ENCODE peak calls at places on chromosomes 6 and 20, in seven cellular contexts. M, E, G, O, P, J and A are unnamed samples.

GRCh38 chr6:169341706-169342105 is 88.1 kb upstream of the THBS2 start:
- DNase-seq in M (no peak), O (no peak), G (no peak), P (no peak), J (no peak), E (no peak), A (no peak)

GRCh38 chr6:156508923-156509322 is 268.3 kb upstream of the ARID1B start:
- DNase-seq in P (no peak), E (no peak), J (no peak), M (no peak), O (no peak), G (no peak), A (no peak)

GRCh38 chr6:16840725-16841124 is 79.5 kb upstream of the ATXN1 start:
- DNase-seq in G (no peak), E (no peak), O (no peak), M (no peak), J (no peak), P (no peak), A (no peak)

GRCh38 chr6:112150363-112150762 is 63.0 kb downstream of the FAM229B start:
- DNase-seq in P (peak; percentile 85), E (no peak), M (peak; percentile 47), G (peak; percentile 67), J (no peak), O (peak; percentile 57), A (no peak)

GRCh38 chr20:60482201-60482600 is 524.0 kb downstream of the CDH26 start:
- DNase-seq in E (no peak), P (no peak), M (no peak), J (no peak), O (no peak), G (no peak), A (no peak)

GRCh38 chr6:36836091-36836770 is 3.0 kb downstream of the CPNE5 start:
- DNase-seq in P (no peak), G (no peak), E (no peak), M (no peak), O (no peak), J (no peak), A (peak; percentile 22)

GRCh38 chr6:109595998-109596397 is 95.0 kb downstream of the AK9 start:
- DNase-seq in P (peak; percentile 61), E (no peak), J (no peak), M (peak; percentile 57), G (no peak), O (peak; percentile 44), A (no peak)

GRCh38 chr6:28791002-28791383 is 132.8 kb downstream of the TRIM27 start:
- DNase-seq in M (no peak), G (no peak), P (no peak), E (no peak), J (no peak), O (no peak), A (no peak)

GRCh38 chr6:132133734-132134490 is 182.7 kb upstream of the CCN2 start:
- DNase-seq in P (peak; percentile 73), G (peak; percentile 25), E (no peak), M (peak; percentile 35), J (peak; percentile 77), O (no peak), A (peak; percentile 1)

GRCh38 chr20:47726632-47727031 is 58.6 kb downstream of the SULF2 start:
- DNase-seq in P (no peak), E (no peak), G (no peak), O (no peak), J (no peak), M (no peak), A (no peak)

GRCh38 chr20:58645277-58645968 is 5.7 kb upstream of the STX16 start:
- DNase-seq in O (no peak), J (no peak), P (peak; percentile 22), E (no peak), G (peak; percentile 55), M (peak; percentile 56), A (no peak)

GRCh38 chr20:4154958-4155411 is 139.6 kb upstream of the RNF24 start:
- DNase-seq in O (no peak), M (no peak), E (no peak), G (no peak), P (no peak), J (peak; percentile 66), A (peak; percentile 41)

GRCh38 chr20:52972190-52972937 is at the start of gene TSHZ2:
- DNase-seq in P (peak; percentile 83), J (peak; percentile 57), M (peak; percentile 1), G (peak; percentile 50), O (peak; percentile 1), E (peak; percentile 6), A (peak; percentile 72)

GRCh38 chr20:59686404-59687346 is 82.3 kb downstream of the PHACTR3 start:
- DNase-seq in J (no peak), G (no peak), O (no peak), E (no peak), M (no peak), P (peak; percentile 5), A (no peak)

GRCh38 chr6:52529311-52529710 is 47.5 kb downstream of the TRAM2 start:
- DNase-seq in J (no peak), O (no peak), G (no peak), P (no peak), E (no peak), M (no peak), A (no peak)

GRCh38 chr6:53741417-53741816 is 53.4 kb upstream of the LRRC1 start:
- DNase-seq in J (no peak), E (no peak), M (no peak), O (no peak), G (no peak), P (no peak), A (no peak)

DNA sequence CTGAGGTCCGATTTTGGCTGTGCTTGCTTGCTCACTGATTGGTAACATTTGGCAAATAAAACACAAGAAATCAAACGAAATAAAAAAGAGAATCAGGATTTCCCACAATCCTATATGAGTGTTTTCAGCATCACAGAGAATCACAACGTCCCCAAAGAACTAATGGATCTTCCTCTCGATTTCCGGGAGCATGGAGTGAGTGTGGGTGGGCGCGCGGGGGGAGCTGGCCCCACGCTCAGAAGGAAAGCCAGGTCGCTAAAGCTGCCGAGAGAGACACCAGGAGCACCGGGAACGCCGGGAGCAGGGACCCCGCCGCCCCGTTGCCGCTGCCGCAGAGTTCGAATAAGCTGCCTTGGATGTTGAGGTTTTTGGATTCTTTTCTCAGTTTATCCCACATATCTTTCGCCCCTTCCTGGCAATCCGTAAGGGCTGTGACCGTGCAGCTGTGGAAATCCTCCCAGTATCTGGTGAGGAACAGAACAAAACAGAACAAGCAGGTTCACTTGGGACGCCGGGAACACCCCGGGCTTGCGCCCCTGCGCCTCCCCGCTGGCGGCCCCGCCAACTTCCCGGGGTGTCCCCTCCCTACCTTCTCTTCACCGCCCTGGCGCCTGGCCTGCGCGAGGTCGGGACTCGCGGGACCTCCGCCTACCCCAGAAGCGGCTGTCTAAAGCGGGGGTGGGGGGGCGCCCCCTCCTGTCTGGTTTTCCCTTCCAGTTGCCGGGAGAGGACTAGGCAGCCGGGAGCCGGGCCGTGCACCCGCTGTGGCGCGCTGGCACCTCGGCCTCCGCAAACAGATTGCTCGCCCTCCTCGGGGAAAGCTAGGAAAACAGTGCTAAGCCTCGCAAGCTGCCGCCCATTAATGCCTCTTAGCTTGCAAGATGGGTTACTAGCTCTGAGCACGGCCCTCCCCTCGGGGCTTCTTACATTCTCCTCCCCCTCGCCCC is 7.7 kb downstream of the NRN1 start:
- DNase-seq in O (peak; percentile 12), P (peak; percentile 80), M (no peak), J (no peak), E (no peak), G (no peak), A (peak; percentile 92)
- H3K4me1 ChIP-seq in O (peaks cover 45% of the 10 kb centered on the region), P (peaks cover 26% of the 10 kb centered on the region), M (no peaks in the 10 kb centered on the region), J (no peaks in the 10 kb centered on the region), E (peaks cover 79% of the 10 kb centered on the region), G (peaks cover 14% of the 10 kb centered on the region), A (peaks cover 11% of the 10 kb centered on the region)

GRCh38 chr6:45474376-45474775 is 96.6 kb upstream of the SUPT3H start:
- DNase-seq in M (peak; percentile 37), G (no peak), J (no peak), O (no peak), P (no peak), E (no peak), A (no peak)

GRCh38 chr6:45477785-45478184 is 100.1 kb upstream of the SUPT3H start:
- DNase-seq in P (no peak), J (no peak), G (no peak), E (no peak), O (no peak), M (no peak), A (no peak)

GRCh38 chr6:45477278-45477677 is 99.5 kb upstream of the SUPT3H start:
- DNase-seq in M (no peak), G (no peak), P (no peak), J (no peak), E (no peak), O (no peak), A (no peak)

GRCh38 chr6:45478235-45478634 is 100.5 kb upstream of the SUPT3H start:
- DNase-seq in P (peak; percentile 83), G (no peak), M (peak; percentile 79), O (peak; percentile 19), E (no peak), J (no peak), A (no peak)

DNA sequence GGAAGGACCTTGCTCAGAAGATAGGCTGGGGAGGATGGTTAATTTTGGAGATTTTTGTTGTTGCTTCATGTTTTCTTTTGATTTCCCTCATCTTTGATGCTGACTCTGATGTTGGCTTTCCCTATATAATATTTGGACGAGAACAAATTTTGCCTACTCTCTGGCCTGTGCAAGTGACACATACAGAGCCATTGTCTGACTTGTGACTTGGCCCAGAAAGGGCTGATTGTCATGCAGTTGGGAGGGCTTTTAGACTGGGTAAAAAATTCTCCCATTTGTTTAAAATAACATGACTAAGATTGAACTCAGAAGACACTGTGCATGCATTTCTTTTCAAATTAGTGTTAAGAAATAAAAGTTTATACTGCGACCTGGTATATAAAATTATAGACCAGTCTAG is 98.6 kb upstream of the SUPT3H start:
- DNase-seq in G (no peak), M (no peak), J (no peak), P (no peak), O (no peak), E (no peak), A (no peak)
- H3K4me1 ChIP-seq in G (no peaks in the 10 kb centered on the region), M (peaks cover 10% of the 10 kb centered on the region), J (no peaks in the 10 kb centered on the region), P (peaks cover 32% of the 10 kb centered on the region), O (peaks cover 25% of the 10 kb centered on the region), E (peaks cover 44% of the 10 kb centered on the region), A (peaks cover 60% of the 10 kb centered on the region)

GRCh38 chr6:42028234-42029061 is 21.9 kb upstream of the TAF8 start:
- DNase-seq in O (no peak), P (peak; percentile 38), G (no peak), M (peak; percentile 86), J (no peak), E (no peak), A (peak; percentile 93)

GRCh38 chr6:42030585-42031506 is 19.5 kb upstream of the TAF8 start:
- DNase-seq in M (no peak), G (no peak), J (no peak), P (no peak), E (no peak), O (no peak), A (no peak)

GRCh38 chr6:42029881-42030280 is 20.4 kb upstream of the TAF8 start:
- DNase-seq in O (no peak), P (no peak), J (no peak), G (no peak), E (no peak), M (no peak), A (no peak)

GRCh38 chr6:42026540-42026939 is 23.8 kb upstream of the TAF8 start:
- DNase-seq in M (no peak), J (no peak), G (no peak), P (no peak), E (no peak), O (no peak), A (no peak)

GRCh38 chr6:42029062-42029685 is 21.1 kb upstream of the TAF8 start:
- DNase-seq in P (no peak), J (no peak), G (no peak), E (no peak), O (no peak), M (no peak), A (no peak)
- H3K4me1 ChIP-seq in P (no peaks in the 10 kb centered on the region), J (no peaks in the 10 kb centered on the region), G (no peaks in the 10 kb centered on the region), E (peaks cover 46% of the 10 kb centered on the region), O (peaks cover 3% of the 10 kb centered on the region), M (peaks cover 9% of the 10 kb centered on the region), A (peaks cover 3% of the 10 kb centered on the region)

GRCh38 chr6:89611666-89612065 is 26.9 kb downstream of the LYRM2 start:
- DNase-seq in M (peak; percentile 12), G (no peak), J (no peak), O (no peak), E (no peak), P (peak; percentile 16), A (no peak)
- H3K4me1 ChIP-seq in M (no peaks in the 10 kb centered on the region), G (no peaks in the 10 kb centered on the region), J (no peaks in the 10 kb centered on the region), O (no peaks in the 10 kb centered on the region), E (no peaks in the 10 kb centered on the region), P (no peaks in the 10 kb centered on the region), A (peaks cover 6% of the 10 kb centered on the region)